ENCODE peak calls at places on chromosomes 13 and 19, in nine cellular contexts. W, K, D, H, Q, U, B, I and F are unnamed samples.

GRCh38 chr13:102693781-102694180 is 1.1 kb downstream of the METTL21C start:
- DNase-seq in W (no peak), K (no peak), D (no peak), H (no peak), Q (no peak), U (no peak), B (no peak), I (no peak), F (no peak)

GRCh38 chr19:5953680-5954213 is 24.2 kb downstream of the RANBP3 start:
- DNase-seq in W (no peak), K (no peak), D (no peak), H (no peak), Q (no peak), U (no peak), B (peak), I (no peak), F (no peak)

GRCh38 chr19:18223860-18224524 is 2.2 kb downstream of the PDE4C start:
- DNase-seq in W (no peak), K (peak), D (no peak), H (peak), Q (peak), U (no peak), B (peak), I (peak), F (no peak)

GRCh38 chr19:47471733-47472457 is at the start of gene SLC8A2:
- DNase-seq in W (peak), K (peak), D (no peak), H (peak), Q (peak), U (peak), B (peak), I (peak), F (peak)

GRCh38 chr19:30677702-30678101 is 305.5 kb downstream of the ZNF536 start:
- DNase-seq in W (no peak), K (no peak), D (no peak), H (no peak), Q (no peak), U (no peak), B (no peak), I (no peak), F (no peak)

GRCh38 chr19:21052902-21053301 is 29.1 kb upstream of the ZNF714 start:
- DNase-seq in W (no peak), K (no peak), D (no peak), H (no peak), Q (no peak), U (no peak), B (no peak), I (no peak), F (no peak)

GRCh38 chr19:50725932-50726230 is 2.7 kb downstream of the CLEC11A start:
- DNase-seq in W (no peak), K (no peak), D (no peak), H (no peak), Q (no peak), U (no peak), B (no peak), I (no peak), F (no peak)

GRCh38 chr13:33487575-33488243 is 202.2 kb upstream of the STARD13 start:
- DNase-seq in W (peak), K (peak), D (no peak), H (no peak), Q (no peak), U (no peak), B (no peak), I (no peak), F (no peak)

GRCh38 chr19:7775761-7776160 is 12.7 kb downstream of the CLEC4M start:
- DNase-seq in W (no peak), K (no peak), D (no peak), H (no peak), Q (no peak), U (no peak), B (no peak), I (no peak), F (no peak)

GRCh38 chr19:33303791-33304759 is 1.7 kb upstream of the CEBPA start:
- DNase-seq in W (peak), K (no peak), D (no peak), H (no peak), Q (no peak), U (no peak), B (no peak), I (no peak), F (no peak)

GRCh38 chr13:107375701-107376350 is 807.9 kb upstream of the ARGLU1 start:
- DNase-seq in W (no peak), K (no peak), D (no peak), H (no peak), Q (no peak), U (no peak), B (no peak), I (no peak), F (no peak)

GRCh38 chr19:7083076-7083956 is 13.8 kb downstream of the ZNF557 start:
- DNase-seq in W (no peak), K (no peak), D (no peak), H (no peak), Q (no peak), U (no peak), B (no peak), I (no peak), F (no peak)

GRCh38 chr19:45774765-45775164 is 5.7 kb upstream of the SIX5 start:
- DNase-seq in W (no peak), K (peak), D (no peak), H (no peak), Q (no peak), U (no peak), B (no peak), I (no peak), F (no peak)

GRCh38 chr19:34182125-34182524 is 9.8 kb downstream of the LSM14A start:
- DNase-seq in W (no peak), K (no peak), D (no peak), H (no peak), Q (no peak), U (no peak), B (no peak), I (no peak), F (no peak)

GRCh38 chr19:14606627-14607026 is 23.7 kb downstream of the CLEC17A start:
- DNase-seq in W (no peak), K (no peak), D (no peak), H (no peak), Q (no peak), U (no peak), B (no peak), I (no peak), F (no peak)

GRCh38 chr19:45091031-45091918 is 1.7 kb upstream of the PPP1R37 start:
- DNase-seq in W (peak), K (peak), D (peak), H (peak), Q (peak), U (peak), B (peak), I (peak), F (peak)

GRCh38 chr19:13796301-13797057 is 1.2 kb downstream of the ZSWIM4 start:
- DNase-seq in W (peak), K (peak), D (no peak), H (peak), Q (no peak), U (peak), B (no peak), I (peak), F (no peak)

GRCh38 chr13:106302011-106302410 is 233.5 kb downstream of the EFNB2 start:
- DNase-seq in W (no peak), K (no peak), D (no peak), H (no peak), Q (no peak), U (no peak), B (no peak), I (no peak), F (no peak)

GRCh38 chr19:8387688-8388611 is 2.2 kb upstream of the RAB11B start:
- DNase-seq in W (no peak), K (no peak), D (no peak), H (no peak), Q (no peak), U (no peak), B (no peak), I (no peak), F (no peak)

GRCh38 chr19:7763696-7764095 is 653 bp downstream of the CLEC4M start:
- DNase-seq in W (no peak), K (no peak), D (no peak), H (no peak), Q (no peak), U (no peak), B (no peak), I (no peak), F (no peak)

GRCh38 chr19:1673645-1674292 is 21.4 kb upstream of the TCF3 start:
- DNase-seq in W (no peak), K (no peak), D (no peak), H (no peak), Q (no peak), U (no peak), B (no peak), I (no peak), F (no peak)

GRCh38 chr19:33193864-33194362 is at the start of gene LRP3:
- DNase-seq in W (no peak), K (peak), D (no peak), H (peak), Q (peak), U (no peak), B (no peak), I (peak), F (no peak)

DNA sequence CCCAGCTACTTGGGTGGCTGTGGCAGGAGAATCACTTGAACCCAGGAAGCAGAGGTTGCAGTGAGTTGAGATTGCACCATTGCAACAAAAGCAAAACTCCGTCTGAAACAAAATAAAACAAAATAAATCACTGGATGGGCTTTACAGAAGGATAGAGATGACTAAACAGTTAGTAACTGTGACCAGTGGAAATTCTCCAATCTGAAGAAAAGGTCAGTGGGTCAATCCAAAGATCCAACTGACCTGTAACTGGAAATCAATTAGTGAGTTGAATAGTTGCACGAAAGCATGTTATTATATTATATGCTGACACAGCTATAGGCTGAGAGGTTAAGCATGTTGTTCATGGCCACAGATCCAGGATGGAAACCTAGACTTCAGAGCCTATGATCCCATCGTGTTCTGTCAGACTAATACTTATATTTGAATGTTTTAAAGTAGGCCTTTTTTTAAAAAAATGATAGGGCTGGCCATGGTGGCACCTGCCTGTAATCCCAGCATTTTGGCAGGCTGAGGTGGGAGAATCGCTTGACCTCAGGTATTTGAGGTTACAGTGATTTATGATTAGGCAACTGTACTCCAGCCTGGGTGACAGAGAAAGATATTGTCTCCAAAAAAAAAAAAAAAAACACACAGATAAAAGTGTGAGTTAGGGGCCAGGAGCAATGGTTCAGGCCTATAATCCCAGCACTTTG is 1.4 kb downstream of the ECH1 start:
- DNase-seq in W (no peak), K (no peak), D (no peak), H (no peak), Q (no peak), U (no peak), B (no peak), I (no peak), F (no peak)
- H3K27ac ChIP-seq in W (peak), K (peak), D (no peak), H (no peak), Q (no peak), U (no peak), B (no peak), I (no peak), F (no peak)

GRCh38 chr13:27081893-27082292 is 89.7 kb downstream of the USP12 start:
- DNase-seq in W (no peak), K (no peak), D (no peak), H (no peak), Q (no peak), U (no peak), B (no peak), I (no peak), F (no peak)

GRCh38 chr13:27083183-27083582 is 88.4 kb downstream of the USP12 start:
- DNase-seq in W (no peak), K (no peak), D (no peak), H (no peak), Q (no peak), U (no peak), B (no peak), I (no peak), F (no peak)

GRCh38 chr13:27082325-27082724 is 89.3 kb downstream of the USP12 start:
- DNase-seq in W (no peak), K (no peak), D (no peak), H (no peak), Q (no peak), U (no peak), B (no peak), I (no peak), F (no peak)

GRCh38 chr13:27079421-27079958 is 92.1 kb downstream of the USP12 start:
- DNase-seq in W (no peak), K (no peak), D (no peak), H (no peak), Q (peak), U (no peak), B (no peak), I (no peak), F (no peak)

GRCh38 chr13:27080018-27080948 is 91.3 kb downstream of the USP12 start:
- DNase-seq in W (no peak), K (no peak), D (no peak), H (no peak), Q (no peak), U (no peak), B (no peak), I (no peak), F (no peak)
- H3K27ac ChIP-seq in W (no peak), K (no peak), D (no peak), H (no peak), Q (peak), U (peak), B (no peak), I (no peak), F (no peak)

DNA sequence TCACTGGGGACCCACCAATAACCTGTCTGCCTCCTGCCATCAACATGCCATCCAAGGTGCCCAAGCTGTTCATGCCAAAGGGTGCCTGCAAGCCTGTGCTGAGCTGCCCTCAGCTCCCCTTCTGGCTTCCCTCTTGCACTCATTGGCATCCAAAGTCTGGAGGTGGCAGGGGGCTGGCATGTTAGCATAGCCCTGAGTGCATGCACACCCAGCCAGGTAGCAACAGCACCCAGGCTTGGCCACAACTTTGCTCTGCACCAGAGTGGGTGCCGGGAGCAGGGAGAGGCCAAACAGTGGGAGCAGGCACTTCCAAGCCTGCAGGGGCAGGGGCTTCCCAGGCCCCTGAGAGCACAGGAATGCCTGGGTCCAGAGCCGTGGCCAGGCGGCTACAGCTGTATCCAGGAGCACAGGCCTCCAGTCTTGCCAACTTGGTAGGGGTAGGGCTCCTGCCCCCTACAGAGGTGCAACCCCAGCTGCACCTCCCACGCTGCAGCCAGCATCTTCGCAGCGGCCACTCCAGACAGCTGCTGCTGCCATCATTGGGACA is 26.1 kb upstream of the TBC1D4 start:
- DNase-seq in W (no peak), K (no peak), D (no peak), H (no peak), Q (no peak), U (no peak), B (no peak), I (no peak), F (no peak)
- H3K27ac ChIP-seq in W (no peak), K (no peak), D (no peak), H (no peak), Q (no peak), U (no peak), B (no peak), I (no peak), F (no peak)

GRCh38 chr13:46622918-46623256 is 69.9 kb downstream of the LRCH1 start:
- DNase-seq in W (no peak), K (peak), D (no peak), H (peak), Q (no peak), U (no peak), B (no peak), I (peak), F (no peak)
- H3K27ac ChIP-seq in W (no peak), K (no peak), D (no peak), H (no peak), Q (no peak), U (no peak), B (no peak), I (peak), F (no peak)

GRCh38 chr19:55209430-55210119 is at the start of gene PTPRH:
- DNase-seq in W (no peak), K (peak), D (no peak), H (no peak), Q (no peak), U (no peak), B (no peak), I (no peak), F (no peak)
- H3K27ac ChIP-seq in W (no peak), K (peak), D (no peak), H (no peak), Q (no peak), U (no peak), B (no peak), I (no peak), F (no peak)

GRCh38 chr19:3117746-3118145 is 18.1 kb upstream of the GNA15 start:
- DNase-seq in W (no peak), K (no peak), D (no peak), H (no peak), Q (no peak), U (no peak), B (no peak), I (no peak), F (no peak)

GRCh38 chr19:3115411-3115810 is 20.4 kb upstream of the GNA15 start:
- DNase-seq in W (no peak), K (no peak), D (no peak), H (no peak), Q (peak), U (no peak), B (no peak), I (no peak), F (no peak)

GRCh38 chr19:3114811-3115210 is 20.6 kb downstream of the GNA11 start:
- DNase-seq in W (no peak), K (no peak), D (no peak), H (no peak), Q (no peak), U (no peak), B (no peak), I (no peak), F (no peak)

GRCh38 chr19:3115916-3116602 is 19.8 kb upstream of the GNA15 start:
- DNase-seq in W (no peak), K (no peak), D (no peak), H (no peak), Q (no peak), U (no peak), B (no peak), I (no peak), F (no peak)

GRCh38 chr19:3116621-3117020 is 19.2 kb upstream of the GNA15 start:
- DNase-seq in W (no peak), K (no peak), D (no peak), H (no peak), Q (no peak), U (no peak), B (no peak), I (no peak), F (no peak)
- H3K27ac ChIP-seq in W (no peak), K (no peak), D (no peak), H (no peak), Q (no peak), U (no peak), B (no peak), I (no peak), F (no peak)